ENCODE peak calls at places on chromosomes 6 and 20, in six cellular contexts. G, P, J, R, L and S are unnamed samples.

GRCh38 chr20:38173237-38174156 is 8.4 kb upstream of the TGM2 start:
- DNase-seq in G (no peak), P (peak), J (no peak), R (no peak), L (peak), S (peak)

GRCh38 chr6:130293800-130294199 is 71.0 kb upstream of the SAMD3 start:
- DNase-seq in G (peak), P (peak), J (no peak), R (peak), L (peak), S (peak)

GRCh38 chr6:154508573-154509375 is 1.7 kb downstream of the CNKSR3 start:
- DNase-seq in G (no peak), P (peak), J (no peak), R (no peak), L (peak), S (no peak)

GRCh38 chr6:111804627-111805235 is 68.5 kb downstream of the FYN start:
- DNase-seq in G (no peak), P (peak), J (no peak), R (no peak), L (peak), S (no peak)

GRCh38 chr20:43662943-43663655 is 3.8 kb upstream of the MYBL2 start:
- DNase-seq in G (no peak), P (peak), J (no peak), R (no peak), L (peak), S (peak)

GRCh38 chr6:130965657-130966056 is 97.4 kb downstream of the EPB41L2 start:
- DNase-seq in G (no peak), P (peak), J (no peak), R (no peak), L (no peak), S (no peak)

GRCh38 chr6:135323202-135323668 is 142.1 kb downstream of the MYB start:
- DNase-seq in G (no peak), P (no peak), J (no peak), R (no peak), L (no peak), S (no peak)

GRCh38 chr6:46390153-46390876 is 100.9 kb downstream of the RCAN2 start:
- DNase-seq in G (no peak), P (no peak), J (no peak), R (no peak), L (no peak), S (peak)

GRCh38 chr20:25738198-25738597 is 41.5 kb upstream of the ZNF337 start:
- DNase-seq in G (no peak), P (peak), J (no peak), R (no peak), L (no peak), S (peak)

GRCh38 chr20:39645130-39645529 is 683.0 kb downstream of the DHX35 start:
- DNase-seq in G (no peak), P (no peak), J (no peak), R (peak), L (no peak), S (no peak)

GRCh38 chr6:107068691-107069630 is 41.0 kb downstream of the MTRES1 start:
- DNase-seq in G (no peak), P (no peak), J (no peak), R (no peak), L (no peak), S (no peak)

GRCh38 chr6:11042750-11043551 is 1.2 kb downstream of the ELOVL2 start:
- DNase-seq in G (no peak), P (peak), J (no peak), R (peak), L (peak), S (peak)

GRCh38 chr6:14396826-14397517 is 279.4 kb downstream of the CD83 start:
- DNase-seq in G (peak), P (peak), J (peak), R (no peak), L (no peak), S (no peak)

GRCh38 chr20:1952737-1953530 is 40.9 kb downstream of the PDYN start:
- DNase-seq in G (no peak), P (no peak), J (no peak), R (no peak), L (no peak), S (no peak)

GRCh38 chr6:33566182-33567084 is 13.6 kb downstream of the BAK1 start:
- DNase-seq in G (no peak), P (peak), J (no peak), R (no peak), L (no peak), S (no peak)

GRCh38 chr6:13794184-13794583 is 20.2 kb downstream of the MCUR1 start:
- DNase-seq in G (no peak), P (peak), J (no peak), R (no peak), L (peak), S (no peak)

GRCh38 chr6:164741938-164742451 is 567.4 kb downstream of the C6orf118 start:
- DNase-seq in G (peak), P (no peak), J (no peak), R (no peak), L (no peak), S (no peak)

GRCh38 chr6:28742668-28743270 is 181.0 kb downstream of the TRIM27 start:
- DNase-seq in G (peak), P (peak), J (peak), R (no peak), L (peak), S (no peak)

GRCh38 chr6:111759836-111760785 is 113.1 kb downstream of the FYN start:
- DNase-seq in G (no peak), P (peak), J (no peak), R (no peak), L (no peak), S (no peak)

GRCh38 chr6:108888052-108888451 is 39.8 kb downstream of the ARMC2 start:
- DNase-seq in G (no peak), P (peak), J (no peak), R (no peak), L (no peak), S (no peak)

GRCh38 chr20:18288748-18289705 is 700 bp downstream of the ZNF133 start:
- DNase-seq in G (no peak), P (peak), J (peak), R (no peak), L (peak), S (no peak)

GRCh38 chr6:130070306-130070705 is 51.9 kb downstream of the L3MBTL3 start:
- DNase-seq in G (no peak), P (no peak), J (no peak), R (no peak), L (no peak), S (no peak)

GRCh38 chr20:61056136-61056535 is 195.9 kb upstream of the CDH4 start:
- DNase-seq in G (no peak), P (no peak), J (no peak), R (no peak), L (no peak), S (no peak)

GRCh38 chr6:5199203-5200101 is 61.3 kb downstream of the LYRM4 start:
- DNase-seq in G (no peak), P (no peak), J (no peak), R (no peak), L (no peak), S (no peak)

GRCh38 chr6:105873256-105873704 is 212.9 kb upstream of the PRDM1 start:
- DNase-seq in G (no peak), P (no peak), J (no peak), R (no peak), L (no peak), S (no peak)

GRCh38 chr6:125511809-125512341 is 210.1 kb upstream of the HDDC2 start:
- DNase-seq in G (no peak), P (no peak), J (no peak), R (no peak), L (peak), S (no peak)

GRCh38 chr20:45336530-45337366 is 11.5 kb downstream of the SDC4 start:
- DNase-seq in G (no peak), P (peak), J (no peak), R (no peak), L (peak), S (peak)

GRCh38 chr6:85464722-85465150 is 14.9 kb downstream of the NT5E start:
- DNase-seq in G (no peak), P (peak), J (no peak), R (no peak), L (peak), S (peak)

GRCh38 chr6:139757766-139758655 is 383.6 kb upstream of the CITED2 start:
- DNase-seq in G (no peak), P (peak), J (no peak), R (no peak), L (no peak), S (no peak)

GRCh38 chr6:93424303-93425064 is 5.1 kb upstream of the EPHA7 start:
- DNase-seq in G (no peak), P (no peak), J (no peak), R (no peak), L (peak), S (no peak)

GRCh38 chr6:115910147-115910546 is 150.5 kb downstream of the FRK start:
- DNase-seq in G (peak), P (no peak), J (no peak), R (no peak), L (no peak), S (no peak)

GRCh38 chr6:139253656-139254055 is 38.1 kb downstream of the TXLNB start:
- DNase-seq in G (no peak), P (no peak), J (no peak), R (no peak), L (no peak), S (no peak)

GRCh38 chr6:108174371-108175175 is 8.8 kb downstream of the NR2E1 start:
- DNase-seq in G (peak), P (peak), J (peak), R (peak), L (peak), S (no peak)

GRCh38 chr6:162627825-162628224 is 99.7 kb downstream of the PRKN start:
- DNase-seq in G (no peak), P (no peak), J (no peak), R (no peak), L (no peak), S (no peak)

GRCh38 chr20:38825901-38826625 is 20.6 kb downstream of the PPP1R16B start:
- DNase-seq in G (no peak), P (peak), J (no peak), R (peak), L (peak), S (no peak)

GRCh38 chr6:111590209-111590955 is 15.3 kb downstream of the TRAF3IP2 start:
- DNase-seq in G (no peak), P (peak), J (no peak), R (no peak), L (no peak), S (peak)

GRCh38 chr6:139344186-139344963 is 30.1 kb downstream of the CITED2 start:
- DNase-seq in G (no peak), P (no peak), J (no peak), R (no peak), L (no peak), S (no peak)

GRCh38 chr20:38320221-38320620 is 16.3 kb downstream of the BPI start:
- DNase-seq in G (no peak), P (no peak), J (no peak), R (no peak), L (peak), S (no peak)

GRCh38 chr6:166027761-166028160 is 139.9 kb downstream of the TBXT start:
- DNase-seq in G (no peak), P (peak), J (no peak), R (no peak), L (peak), S (no peak)

DNA sequence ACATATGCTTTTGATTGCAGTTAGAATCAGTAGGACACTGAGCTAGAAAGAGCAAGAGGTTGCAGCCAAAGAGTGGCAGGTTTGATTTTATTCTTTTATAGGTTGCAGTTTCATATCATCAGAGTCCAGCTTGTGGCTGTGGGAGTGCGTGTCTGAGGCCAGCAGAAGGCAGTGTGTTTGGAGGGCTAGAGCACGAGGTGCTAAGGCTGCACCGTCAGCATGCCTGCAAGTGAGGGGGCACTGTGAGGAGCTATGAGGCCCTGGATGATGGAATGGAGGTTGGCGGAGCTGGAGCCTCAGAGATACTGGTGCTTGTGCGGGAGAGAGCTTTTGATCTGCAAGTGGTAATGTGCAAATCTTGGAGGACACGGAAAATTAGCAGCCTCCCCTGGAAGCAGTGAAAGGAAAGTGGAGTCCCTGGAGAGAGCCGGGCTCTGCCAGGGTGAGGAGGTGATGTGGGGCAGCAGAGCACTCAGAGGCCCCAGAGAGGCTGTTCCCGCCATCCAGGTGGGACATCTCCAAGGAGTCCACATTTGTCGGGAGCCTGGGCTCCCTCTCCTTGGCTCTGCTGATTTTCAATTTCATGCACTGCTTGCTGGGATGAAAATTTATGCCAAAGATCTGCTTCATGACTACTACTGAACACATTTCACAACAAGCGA is 43.6 kb downstream of the PXDC1 start:
- DNase-seq in G (no peak), P (no peak), J (no peak), R (no peak), L (no peak), S (no peak)
- H3K23ac ChIP-seq in G (no peak), P (no peak), J (no peak), R (peak), L (no peak), S (no peak)

GRCh38 chr6:31113861-31114539 is 600 bp upstream of the PSORS1C1 start:
- DNase-seq in G (no peak), P (peak), J (no peak), R (no peak), L (no peak), S (no peak)

GRCh38 chr6:31116661-31117385 is 2.2 kb downstream of the PSORS1C1 start:
- DNase-seq in G (no peak), P (no peak), J (no peak), R (no peak), L (no peak), S (no peak)

GRCh38 chr6:31114540-31114876 is at the start of gene PSORS1C1:
- DNase-seq in G (peak), P (peak), J (no peak), R (no peak), L (peak), S (peak)

GRCh38 chr6:31115941-31116560 is 1.5 kb downstream of the PSORS1C1 start:
- DNase-seq in G (no peak), P (no peak), J (no peak), R (no peak), L (no peak), S (no peak)

GRCh38 chr6:31114970-31115849 is 610 bp downstream of the PSORS1C1 start:
- DNase-seq in G (no peak), P (peak), J (no peak), R (no peak), L (peak), S (peak)
- H2AK5ac ChIP-seq in G (no peak), P (peak), J (no peak), R (no peak), L (peak), S (no peak)

DNA sequence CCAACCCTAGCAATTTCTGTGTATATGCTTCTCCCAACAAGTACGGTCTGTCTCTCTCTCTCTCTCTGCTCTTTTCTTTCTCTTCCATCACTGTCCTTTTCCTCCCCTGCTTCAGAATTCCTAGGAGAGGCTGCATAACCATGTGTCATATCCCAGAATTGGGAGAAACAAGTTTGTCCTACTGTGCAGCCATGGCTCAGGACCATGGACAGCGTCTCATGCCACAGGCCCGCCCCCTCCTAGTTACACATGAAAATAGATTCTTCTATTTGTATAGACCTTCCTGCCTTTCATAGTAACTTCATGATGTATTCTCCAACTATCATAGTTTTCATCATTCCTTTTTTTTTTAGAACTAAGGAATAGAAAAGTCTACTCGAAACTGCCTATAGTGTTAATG is 98.0 kb downstream of the FNDC1 start:
- DNase-seq in G (no peak), P (no peak), J (peak), R (peak), L (no peak), S (no peak)
- H2AFZ ChIP-seq in G (no peak), P (no peak), J (no peak), R (no peak), L (no peak), S (no peak)

GRCh38 chr6:71478834-71479541 is 190.4 kb downstream of the OGFRL1 start:
- DNase-seq in G (no peak), P (peak), J (no peak), R (no peak), L (peak), S (no peak)

GRCh38 chr6:71481021-71481420 is 192.4 kb downstream of the OGFRL1 start:
- DNase-seq in G (no peak), P (no peak), J (no peak), R (no peak), L (no peak), S (no peak)

GRCh38 chr6:71482742-71483141 is 194.1 kb downstream of the OGFRL1 start:
- DNase-seq in G (no peak), P (no peak), J (no peak), R (no peak), L (no peak), S (no peak)

GRCh38 chr6:71480577-71480976 is 192.0 kb downstream of the OGFRL1 start:
- DNase-seq in G (no peak), P (no peak), J (no peak), R (no peak), L (no peak), S (no peak)

DNA sequence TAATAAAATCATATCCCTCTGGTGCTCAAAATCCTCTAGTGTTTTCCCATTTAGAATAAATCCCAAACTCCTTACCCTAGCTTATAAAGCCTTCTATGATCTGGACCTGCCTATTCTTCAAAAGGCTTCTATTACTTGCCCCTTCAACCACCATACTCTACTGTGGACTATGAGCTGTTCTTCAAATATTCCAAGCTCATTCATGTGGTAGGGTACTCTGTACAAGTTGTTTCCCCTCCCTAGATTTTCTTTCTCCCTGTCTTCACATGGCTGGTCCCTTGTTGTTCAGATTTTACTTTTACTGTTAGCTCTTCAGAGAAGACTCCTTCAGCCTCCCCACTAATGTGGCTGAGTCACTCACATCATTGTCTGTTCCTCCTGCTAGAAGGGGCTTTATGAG is 193.2 kb downstream of the OGFRL1 start:
- DNase-seq in G (no peak), P (no peak), J (no peak), R (no peak), L (no peak), S (no peak)
- H3K23ac ChIP-seq in G (no peak), P (peak), J (no peak), R (no peak), L (no peak), S (no peak)

GRCh38 chr20:48309293-48309692 is 518.5 kb downstream of the PREX1 start:
- DNase-seq in G (no peak), P (no peak), J (no peak), R (no peak), L (no peak), S (no peak)
- H2AK5ac ChIP-seq in G (no peak), P (no peak), J (peak), R (no peak), L (no peak), S (no peak)

GRCh38 chr6:19719691-19720127 is 117.5 kb upstream of the ID4 start:
- DNase-seq in G (peak), P (peak), J (peak), R (peak), L (peak), S (no peak)
- H2AFZ ChIP-seq in G (no peak), P (peak), J (peak), R (peak), L (no peak), S (no peak)

DNA sequence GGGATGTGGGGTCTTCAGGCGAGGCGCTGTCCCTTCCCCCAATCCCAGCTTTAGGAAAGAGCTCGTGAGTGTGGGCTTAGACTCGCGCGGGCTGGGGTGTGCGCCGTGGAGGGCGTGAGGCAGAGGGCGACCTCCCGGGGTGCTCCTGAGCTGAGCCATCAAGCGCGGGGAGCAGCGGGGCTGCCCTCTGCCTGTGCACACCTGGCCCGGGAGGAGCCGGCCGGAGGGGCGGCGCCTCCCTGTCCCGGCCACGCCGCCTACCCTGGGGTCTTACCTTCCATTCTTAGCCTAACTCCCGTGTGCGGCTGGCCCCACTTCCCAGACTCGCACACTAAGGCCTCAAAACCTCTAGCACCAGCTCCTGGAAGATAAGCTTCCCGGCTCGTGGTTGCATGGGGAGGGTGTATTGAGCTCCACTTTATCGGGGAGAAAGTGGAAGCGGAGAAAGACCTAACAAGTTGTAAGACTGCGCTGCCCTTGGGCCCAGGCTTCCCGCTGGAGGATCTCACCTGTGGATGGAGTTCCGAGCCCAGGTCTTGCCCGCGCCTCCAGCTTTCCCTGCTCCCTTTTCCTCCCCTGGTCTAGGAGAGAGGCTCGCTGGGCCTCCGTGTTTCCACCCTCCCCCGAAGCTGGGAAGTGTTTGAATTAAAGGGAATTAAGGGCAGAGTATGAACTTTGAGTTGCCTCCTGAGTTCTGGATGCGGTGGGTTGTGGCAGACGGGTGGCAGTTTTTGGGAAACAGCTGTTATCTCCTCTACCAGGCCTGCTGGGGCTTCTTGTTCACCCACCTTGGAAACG is 1.2 kb downstream of the DNMT3B start:
- DNase-seq in G (no peak), P (no peak), J (no peak), R (no peak), L (no peak), S (peak)
- H3K23ac ChIP-seq in G (no peak), P (peak), J (no peak), R (no peak), L (peak), S (no peak)